ENCODE peak calls at places on chromosome 10, in seven cellular contexts. H, Z, A, J, V, Q and M are unnamed samples.

GRCh38 chr10:109456566-109457361 is 466.5 kb downstream of the XPNPEP1 start:
- DNase-seq in H (no peak), Z (no peak), A (no peak), J (no peak), V (no peak), Q (no peak), M (no peak)

GRCh38 chr10:66819691-66820090 is 106.1 kb upstream of the LRRTM3 start:
- DNase-seq in H (no peak), Z (no peak), A (peak; percentile 5), J (no peak), V (no peak), Q (no peak), M (no peak)

GRCh38 chr10:132142396-132143161 is 44.2 kb upstream of the DPYSL4 start:
- DNase-seq in H (no peak), Z (no peak), A (peak; percentile 4), J (no peak), V (no peak), Q (peak; percentile 71), M (peak; percentile 14)

GRCh38 chr10:121437596-121437995 is 160.6 kb downstream of the FGFR2 start:
- DNase-seq in H (no peak), Z (no peak), A (no peak), J (no peak), V (no peak), Q (peak; percentile 39), M (no peak)

GRCh38 chr10:42690449-42691360 is 52.3 kb upstream of the ZNF33B start:
- DNase-seq in H (no peak), Z (no peak), A (no peak), J (no peak), V (no peak), Q (peak; percentile 54), M (no peak)

GRCh38 chr10:76035010-76035727 is 603.7 kb downstream of the LRMDA start:
- DNase-seq in H (no peak), Z (no peak), A (no peak), J (no peak), V (no peak), Q (no peak), M (no peak)

GRCh38 chr10:70578371-70578947 is 24.1 kb downstream of the PRF1 start:
- DNase-seq in H (no peak), Z (peak; percentile 58), A (peak; percentile 12), J (no peak), V (peak; percentile 86), Q (no peak), M (peak; percentile 48)

GRCh38 chr10:15531927-15532722 is 161.0 kb upstream of the FAM171A1 start:
- DNase-seq in H (no peak), Z (no peak), A (no peak), J (no peak), V (no peak), Q (no peak), M (no peak)

GRCh38 chr10:23114228-23114850 is 19.0 kb downstream of the MSRB2 start:
- DNase-seq in H (no peak), Z (no peak), A (no peak), J (no peak), V (no peak), Q (no peak), M (no peak)

GRCh38 chr10:61188691-61189090 is 244.7 kb upstream of the RHOBTB1 start:
- DNase-seq in H (no peak), Z (no peak), A (no peak), J (no peak), V (no peak), Q (no peak), M (no peak)

GRCh38 chr10:80464557-80465466 is 10.7 kb downstream of the TSPAN14 start:
- DNase-seq in H (peak; percentile 58), Z (no peak), A (peak; percentile 53), J (peak; percentile 78), V (no peak), Q (no peak), M (peak; percentile 50)

GRCh38 chr10:42475168-42476098 is 162.9 kb downstream of the ZNF33B start:
- DNase-seq in H (no peak), Z (peak; percentile 70), A (peak; percentile 44), J (peak; percentile 29), V (peak; percentile 11), Q (peak; percentile 79), M (peak; percentile 49)

GRCh38 chr10:79264942-79265341 is 82.3 kb upstream of the PPIF start:
- DNase-seq in H (peak; percentile 67), Z (no peak), A (no peak), J (no peak), V (peak; percentile 70), Q (no peak), M (no peak)

GRCh38 chr10:49625411-49625810 is 11.6 kb downstream of the CHAT start:
- DNase-seq in H (no peak), Z (no peak), A (no peak), J (no peak), V (no peak), Q (no peak), M (no peak)

GRCh38 chr10:30581779-30582380 is 47.7 kb downstream of the LYZL2 start:
- DNase-seq in H (peak; percentile 28), Z (peak; percentile 67), A (peak; percentile 52), J (peak; percentile 70), V (peak; percentile 55), Q (peak; percentile 30), M (peak; percentile 68)
- TF ChIP-seq CTCF in H (peak; percentile 80), Z (peak; percentile 90), A (peak; percentile 81), J (peak; percentile 83), V (peak; percentile 89), Q (peak; percentile 80), M (peak; percentile 85)

GRCh38 chr10:69415049-69415448 is 1.7 kb downstream of the TACR2 start:
- DNase-seq in H (no peak), Z (no peak), A (no peak), J (no peak), V (no peak), Q (no peak), M (no peak)

GRCh38 chr10:69415951-69416350 is 767 bp downstream of the TACR2 start:
- DNase-seq in H (no peak), Z (no peak), A (no peak), J (no peak), V (no peak), Q (no peak), M (no peak)

GRCh38 chr10:69412232-69412631 is 4.5 kb downstream of the TACR2 start:
- DNase-seq in H (no peak), Z (no peak), A (no peak), J (no peak), V (no peak), Q (no peak), M (no peak)

GRCh38 chr10:69413221-69413865 is 3.4 kb downstream of the TACR2 start:
- DNase-seq in H (peak; percentile 69), Z (peak; percentile 79), A (peak; percentile 60), J (peak; percentile 67), V (peak; percentile 71), Q (peak; percentile 77), M (peak; percentile 82)

DNA sequence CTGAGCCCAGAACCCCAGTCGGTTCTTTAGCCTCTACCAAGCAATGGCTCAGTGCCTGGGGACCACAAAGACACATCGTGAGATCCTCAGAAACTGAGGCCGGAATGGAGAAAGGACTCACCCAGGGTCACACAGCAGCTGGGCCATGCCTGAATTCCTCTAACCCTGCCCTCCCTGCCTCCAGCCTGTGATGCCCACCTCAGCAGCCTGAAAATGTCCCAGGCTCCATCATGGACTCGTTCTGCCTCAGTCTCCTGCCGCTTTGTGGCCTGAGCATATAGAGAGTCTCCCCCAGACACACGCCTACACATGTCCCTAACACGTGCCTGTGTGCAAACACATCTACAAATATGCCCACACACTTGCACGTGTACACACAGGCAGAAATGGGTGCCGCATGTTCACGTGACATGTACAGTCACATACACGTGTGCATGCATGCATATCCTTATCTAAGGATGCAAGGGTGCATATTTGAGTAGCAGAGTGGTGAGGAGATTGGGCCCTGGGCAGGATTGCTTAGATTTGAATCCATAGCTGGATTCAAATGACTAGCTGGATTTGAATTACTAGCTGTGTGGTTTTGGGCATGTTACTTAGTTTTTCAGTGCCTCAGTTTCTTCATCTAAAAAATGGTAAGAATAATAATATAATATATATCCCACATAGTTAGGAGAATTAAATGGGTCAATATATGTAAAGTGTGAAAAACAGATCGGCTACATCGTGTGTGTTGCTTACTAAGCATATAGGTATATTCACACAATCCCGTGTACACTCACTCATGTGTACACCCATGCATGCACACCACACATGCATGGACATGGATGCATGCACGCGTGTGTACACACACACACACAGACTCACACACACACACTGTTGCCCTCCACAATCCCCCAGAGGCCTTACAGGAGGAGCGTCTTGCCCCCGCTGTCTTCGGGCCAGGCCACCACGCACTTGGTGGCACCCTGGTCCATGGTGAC is 2.4 kb downstream of the TACR2 start:
- DNase-seq in H (no peak), Z (no peak), A (no peak), J (no peak), V (no peak), Q (no peak), M (no peak)
- H3K4me3 ChIP-seq in H (no peak overlapping the region), Z (no peak overlapping the region), A (no peak overlapping the region), J (no peak overlapping the region), V (no peak overlapping the region), Q (no peak overlapping the region), M (no peak overlapping the region)

DNA sequence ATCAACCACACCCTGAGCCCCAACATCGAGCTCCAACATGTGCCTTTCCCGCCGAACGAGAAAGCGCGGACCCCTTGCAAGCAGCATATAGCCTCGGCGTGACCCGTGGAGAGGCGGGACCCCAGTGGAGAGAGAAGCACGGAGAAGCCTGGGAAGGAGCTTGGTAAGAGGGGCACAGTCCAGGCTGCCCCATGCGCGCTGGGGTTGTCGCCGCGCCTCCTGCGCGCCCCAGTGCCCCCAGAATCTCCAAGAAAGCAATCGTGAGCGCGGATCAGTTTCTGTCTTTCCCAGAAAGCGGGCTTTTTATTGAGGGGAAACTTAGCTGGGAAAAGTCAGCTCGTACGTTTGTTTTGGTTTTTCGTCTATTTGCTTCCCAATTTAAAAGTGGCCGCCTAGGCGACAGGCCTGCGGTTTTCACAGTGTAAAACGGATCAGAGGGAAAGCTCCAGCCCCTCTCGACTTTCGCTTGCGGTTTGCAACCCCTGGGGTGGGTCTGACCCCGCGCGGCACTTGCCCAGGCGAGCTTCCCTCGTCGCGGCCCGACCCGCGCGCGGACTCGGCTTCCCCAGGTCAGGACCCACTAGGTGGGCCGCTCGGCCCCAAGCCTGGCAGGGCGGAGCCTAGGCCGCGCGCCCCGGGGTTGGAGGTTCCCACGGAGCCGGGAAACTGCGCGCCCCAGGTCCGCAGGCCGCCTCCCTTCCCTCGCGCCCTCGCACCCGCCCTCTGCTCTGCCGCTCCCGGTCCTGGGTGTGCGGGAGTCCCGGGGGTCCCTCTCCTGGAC is 31.1 kb downstream of the SKIDA1 start:
- DNase-seq in H (no peak), Z (peak; percentile 37), A (peak; percentile 28), J (peak; percentile 27), V (no peak), Q (no peak), M (no peak)
- TF ChIP-seq CTCF in H (no peak), Z (no peak), A (no peak), J (no peak), V (peak; percentile 37), Q (no peak), M (no peak)

GRCh38 chr10:124449170-124450009 is 445 bp downstream of the NKX1-2 start:
- DNase-seq in H (no peak), Z (no peak), A (no peak), J (no peak), V (no peak), Q (no peak), M (no peak)

GRCh38 chr10:124451227-124451807 is 1.5 kb upstream of the NKX1-2 start:
- DNase-seq in H (no peak), Z (no peak), A (no peak), J (no peak), V (no peak), Q (no peak), M (no peak)

GRCh38 chr10:124450783-124451057 is 885 bp upstream of the NKX1-2 start:
- DNase-seq in H (no peak), Z (no peak), A (no peak), J (no peak), V (no peak), Q (no peak), M (no peak)

GRCh38 chr10:124448696-124449169 is 1.1 kb downstream of the NKX1-2 start:
- DNase-seq in H (no peak), Z (no peak), A (no peak), J (no peak), V (no peak), Q (no peak), M (no peak)

GRCh38 chr10:124450010-124450782 is at the start of gene NKX1-2:
- DNase-seq in H (no peak), Z (no peak), A (no peak), J (no peak), V (no peak), Q (peak; percentile 20), M (no peak)
- H3K4me3 ChIP-seq in H (no peak within 1 kb of the TSS), Z (no peak within 1 kb of the TSS), A (no peak within 1 kb of the TSS), J (no peak within 1 kb of the TSS), V (no peak within 1 kb of the TSS), Q (no peak within 1 kb of the TSS), M (no peak within 1 kb of the TSS)